ENCODE peak calls at places on chromosomes 11 and 22, in four cellular contexts. One of them, this sample, is unnamed.

GRCh38 chr22:50691521-50691920 is 18.9 kb downstream of the SHANK3 start:
- DNase-seq in Caco-2: peak; percentile 49
- DNase-seq in sigmoid colon: no peak
- DNase-seq in ELR: peak; percentile 57
- DNase-seq in this sample: no peak

GRCh38 chr11:15843309-15843857 is 513.0 kb downstream of the SOX6 start:
- DNase-seq in Caco-2: no peak
- DNase-seq in sigmoid colon: no peak
- DNase-seq in ELR: no peak
- DNase-seq in this sample: no peak

GRCh38 chr11:10002221-10002620 is 291.8 kb downstream of the SBF2 start:
- DNase-seq in Caco-2: no peak
- DNase-seq in sigmoid colon: no peak
- DNase-seq in ELR: peak; percentile 42
- DNase-seq in this sample: no peak

GRCh38 chr22:49514656-49515055 is 313.0 kb downstream of the BRD1 start:
- DNase-seq in Caco-2: no peak
- DNase-seq in sigmoid colon: no peak
- DNase-seq in ELR: no peak
- DNase-seq in this sample: no peak

GRCh38 chr11:69088676-69089146 is 40.0 kb downstream of the TPCN2 start:
- DNase-seq in Caco-2: peak; percentile 94
- DNase-seq in sigmoid colon: peak; percentile 89
- DNase-seq in ELR: peak; percentile 82
- DNase-seq in this sample: peak; percentile 63

GRCh38 chr11:57434640-57435546 is 8.0 kb upstream of the SLC43A3 start:
- DNase-seq in Caco-2: peak; percentile 66
- DNase-seq in sigmoid colon: no peak
- DNase-seq in ELR: peak; percentile 87
- DNase-seq in this sample: no peak

GRCh38 chr11:27718346-27718852 is 18.1 kb upstream of the BDNF start:
- DNase-seq in Caco-2: peak; percentile 83
- DNase-seq in sigmoid colon: peak; percentile 69
- DNase-seq in ELR: peak; percentile 93
- DNase-seq in this sample: no peak

GRCh38 chr11:36672815-36673450 is 74.9 kb upstream of the RAG2 start:
- DNase-seq in Caco-2: peak; percentile 24
- DNase-seq in sigmoid colon: no peak
- DNase-seq in ELR: peak; percentile 62
- DNase-seq in this sample: no peak

GRCh38 chr11:102930451-102930850 is 25.1 kb downstream of the MMP13 start:
- DNase-seq in Caco-2: no peak
- DNase-seq in sigmoid colon: no peak
- DNase-seq in ELR: no peak
- DNase-seq in this sample: no peak

GRCh38 chr11:120649316-120649715 is 137.8 kb downstream of the GRIK4 start:
- DNase-seq in Caco-2: no peak
- DNase-seq in sigmoid colon: no peak
- DNase-seq in ELR: no peak
- DNase-seq in this sample: no peak

GRCh38 chr11:116558504-116559252 is 214.1 kb downstream of the BUD13 start:
- DNase-seq in Caco-2: no peak
- DNase-seq in sigmoid colon: no peak
- DNase-seq in ELR: peak; percentile 91
- DNase-seq in this sample: peak; percentile 32

GRCh38 chr11:79201637-79202347 is 239.0 kb downstream of the TENM4 start:
- DNase-seq in Caco-2: no peak
- DNase-seq in sigmoid colon: no peak
- DNase-seq in ELR: no peak
- DNase-seq in this sample: no peak

GRCh38 chr11:792535-792821 is 2.6 kb upstream of the CEND1 start:
- DNase-seq in Caco-2: no peak
- DNase-seq in sigmoid colon: no peak
- DNase-seq in ELR: no peak
- DNase-seq in this sample: no peak

This sample was measured in kidney.